ENCODE peak calls at places on chromosomes 2 and 18, in eight cellular contexts. One of them, this sample, is unnamed.

GRCh38 chr2:144890828-144891227 is 370.9 kb upstream of the ZEB2 start:
- DNase-seq in mammary epithelial cell: peak
- DNase-seq in NCI-H510A: no peak
- DNase-seq in stimulated activated CD8-positive, alpha-beta memory T cell treated with anti-CD3 and anti-CD28 coated beads, Interleukin-15, amount 100 ng/mL, for 24 hours: no peak
- DNase-seq in A673: peak
- DNase-seq in GM13976: no peak
- DNase-seq in NCI-H1092 treated with DMSO at 0.1 percent for 48 hours: peak
- DNase-seq in mucosa of descending colon: no peak
- DNase-seq in this sample: no peak

GRCh38 chr18:77015176-77015575 is 117.4 kb downstream of the MBP start:
- DNase-seq in stimulated activated CD8-positive, alpha-beta memory T cell treated with anti-CD3 and anti-CD28 coated beads, Interleukin-15, amount 100 ng/mL, for 24 hours: no peak
- DNase-seq in GM13976: no peak
- DNase-seq in NCI-H1092 treated with DMSO at 0.1 percent for 48 hours: no peak
- DNase-seq in mucosa of descending colon: no peak
- DNase-seq in mammary epithelial cell: no peak
- DNase-seq in NCI-H510A: no peak
- DNase-seq in A673: no peak
- DNase-seq in this sample: no peak

GRCh38 chr2:216804357-216805350 is 55.2 kb downstream of the TNP1 start:
- DNase-seq in NCI-H1092 treated with DMSO at 0.1 percent for 48 hours: no peak
- DNase-seq in GM13976: no peak
- DNase-seq in mucosa of descending colon: no peak
- DNase-seq in stimulated activated CD8-positive, alpha-beta memory T cell treated with anti-CD3 and anti-CD28 coated beads, Interleukin-15, amount 100 ng/mL, for 24 hours: no peak
- DNase-seq in mammary epithelial cell: no peak
- DNase-seq in NCI-H510A: no peak
- DNase-seq in A673: no peak
- DNase-seq in this sample: no peak

GRCh38 chr2:171327043-171327496 is 106.7 kb downstream of the METTL8 start:
- DNase-seq in stimulated activated CD8-positive, alpha-beta memory T cell treated with anti-CD3 and anti-CD28 coated beads, Interleukin-15, amount 100 ng/mL, for 24 hours: no peak
- DNase-seq in NCI-H1092 treated with DMSO at 0.1 percent for 48 hours: no peak
- DNase-seq in mucosa of descending colon: no peak
- DNase-seq in NCI-H510A: no peak
- DNase-seq in mammary epithelial cell: no peak
- DNase-seq in A673: peak
- DNase-seq in GM13976: no peak
- DNase-seq in this sample: no peak

GRCh38 chr2:201854221-201854801 is 48.0 kb downstream of the CDK15 start:
- DNase-seq in NCI-H510A: no peak
- DNase-seq in stimulated activated CD8-positive, alpha-beta memory T cell treated with anti-CD3 and anti-CD28 coated beads, Interleukin-15, amount 100 ng/mL, for 24 hours: no peak
- DNase-seq in GM13976: no peak
- DNase-seq in NCI-H1092 treated with DMSO at 0.1 percent for 48 hours: no peak
- DNase-seq in mucosa of descending colon: no peak
- DNase-seq in A673: peak
- DNase-seq in mammary epithelial cell: peak
- DNase-seq in this sample: no peak

GRCh38 chr18:11757084-11757590 is 68.1 kb downstream of the GNAL start:
- DNase-seq in stimulated activated CD8-positive, alpha-beta memory T cell treated with anti-CD3 and anti-CD28 coated beads, Interleukin-15, amount 100 ng/mL, for 24 hours: no peak
- DNase-seq in NCI-H1092 treated with DMSO at 0.1 percent for 48 hours: no peak
- DNase-seq in mammary epithelial cell: no peak
- DNase-seq in mucosa of descending colon: no peak
- DNase-seq in A673: no peak
- DNase-seq in NCI-H510A: no peak
- DNase-seq in GM13976: no peak
- DNase-seq in this sample: no peak

GRCh38 chr2:29063646-29064372 is 10.5 kb downstream of the PCARE start:
- DNase-seq in A673: no peak
- DNase-seq in NCI-H1092 treated with DMSO at 0.1 percent for 48 hours: no peak
- DNase-seq in mucosa of descending colon: no peak
- DNase-seq in GM13976: no peak
- DNase-seq in mammary epithelial cell: no peak
- DNase-seq in NCI-H510A: no peak
- DNase-seq in stimulated activated CD8-positive, alpha-beta memory T cell treated with anti-CD3 and anti-CD28 coated beads, Interleukin-15, amount 100 ng/mL, for 24 hours: no peak
- DNase-seq in this sample: no peak

GRCh38 chr18:79321625-79322024 is 74.1 kb upstream of the NFATC1 start:
- DNase-seq in NCI-H1092 treated with DMSO at 0.1 percent for 48 hours: no peak
- DNase-seq in mucosa of descending colon: no peak
- DNase-seq in A673: no peak
- DNase-seq in NCI-H510A: no peak
- DNase-seq in GM13976: no peak
- DNase-seq in stimulated activated CD8-positive, alpha-beta memory T cell treated with anti-CD3 and anti-CD28 coated beads, Interleukin-15, amount 100 ng/mL, for 24 hours: no peak
- DNase-seq in mammary epithelial cell: no peak
- DNase-seq in this sample: no peak

GRCh38 chr2:70685771-70686171 is 82.2 kb downstream of the ADD2 start:
- DNase-seq in mucosa of descending colon: no peak
- DNase-seq in A673: peak
- DNase-seq in mammary epithelial cell: no peak
- DNase-seq in NCI-H510A: no peak
- DNase-seq in GM13976: no peak
- DNase-seq in stimulated activated CD8-positive, alpha-beta memory T cell treated with anti-CD3 and anti-CD28 coated beads, Interleukin-15, amount 100 ng/mL, for 24 hours: no peak
- DNase-seq in NCI-H1092 treated with DMSO at 0.1 percent for 48 hours: no peak
- DNase-seq in this sample: no peak

GRCh38 chr2:598043-598802 is 79.0 kb downstream of the TMEM18 start:
- DNase-seq in NCI-H510A: no peak
- DNase-seq in stimulated activated CD8-positive, alpha-beta memory T cell treated with anti-CD3 and anti-CD28 coated beads, Interleukin-15, amount 100 ng/mL, for 24 hours: no peak
- DNase-seq in NCI-H1092 treated with DMSO at 0.1 percent for 48 hours: no peak
- DNase-seq in GM13976: no peak
- DNase-seq in mammary epithelial cell: no peak
- DNase-seq in A673: no peak
- DNase-seq in mucosa of descending colon: no peak
- DNase-seq in this sample: no peak

GRCh38 chr2:3911891-3912455 is 208.6 kb downstream of the DCDC2C start:
- DNase-seq in A673: no peak
- DNase-seq in stimulated activated CD8-positive, alpha-beta memory T cell treated with anti-CD3 and anti-CD28 coated beads, Interleukin-15, amount 100 ng/mL, for 24 hours: no peak
- DNase-seq in NCI-H1092 treated with DMSO at 0.1 percent for 48 hours: no peak
- DNase-seq in GM13976: no peak
- DNase-seq in mammary epithelial cell: no peak
- DNase-seq in NCI-H510A: no peak
- DNase-seq in mucosa of descending colon: no peak
- DNase-seq in this sample: no peak

GRCh38 chr2:113084249-113085000 is 16.7 kb downstream of the IL1F10 start:
- DNase-seq in mammary epithelial cell: peak
- DNase-seq in NCI-H1092 treated with DMSO at 0.1 percent for 48 hours: no peak
- DNase-seq in NCI-H510A: no peak
- DNase-seq in GM13976: no peak
- DNase-seq in mucosa of descending colon: no peak
- DNase-seq in A673: peak
- DNase-seq in stimulated activated CD8-positive, alpha-beta memory T cell treated with anti-CD3 and anti-CD28 coated beads, Interleukin-15, amount 100 ng/mL, for 24 hours: no peak
- DNase-seq in this sample: no peak

GRCh38 chr2:83795777-83796176 is 663.3 kb downstream of the SUCLG1 start:
- DNase-seq in NCI-H1092 treated with DMSO at 0.1 percent for 48 hours: no peak
- DNase-seq in A673: no peak
- DNase-seq in NCI-H510A: no peak
- DNase-seq in mucosa of descending colon: no peak
- DNase-seq in stimulated activated CD8-positive, alpha-beta memory T cell treated with anti-CD3 and anti-CD28 coated beads, Interleukin-15, amount 100 ng/mL, for 24 hours: no peak
- DNase-seq in GM13976: no peak
- DNase-seq in mammary epithelial cell: no peak
- DNase-seq in this sample: no peak

GRCh38 chr2:237473474-237474453 is 13.3 kb upstream of the MLPH start:
- DNase-seq in GM13976: no peak
- DNase-seq in stimulated activated CD8-positive, alpha-beta memory T cell treated with anti-CD3 and anti-CD28 coated beads, Interleukin-15, amount 100 ng/mL, for 24 hours: no peak
- DNase-seq in NCI-H1092 treated with DMSO at 0.1 percent for 48 hours: no peak
- DNase-seq in NCI-H510A: no peak
- DNase-seq in mucosa of descending colon: no peak
- DNase-seq in mammary epithelial cell: peak
- DNase-seq in A673: no peak
- DNase-seq in this sample: no peak

GRCh38 chr2:20223345-20224190 is 1.4 kb downstream of the SDC1 start:
- DNase-seq in NCI-H510A: peak
- DNase-seq in stimulated activated CD8-positive, alpha-beta memory T cell treated with anti-CD3 and anti-CD28 coated beads, Interleukin-15, amount 100 ng/mL, for 24 hours: no peak
- DNase-seq in GM13976: no peak
- DNase-seq in mammary epithelial cell: no peak
- DNase-seq in A673: peak
- DNase-seq in NCI-H1092 treated with DMSO at 0.1 percent for 48 hours: peak
- DNase-seq in mucosa of descending colon: peak
- DNase-seq in this sample: no peak

GRCh38 chr18:27171993-27172392 is 13.1 kb downstream of the CHST9 start:
- DNase-seq in mammary epithelial cell: no peak
- DNase-seq in NCI-H510A: no peak
- DNase-seq in NCI-H1092 treated with DMSO at 0.1 percent for 48 hours: no peak
- DNase-seq in mucosa of descending colon: no peak
- DNase-seq in A673: no peak
- DNase-seq in stimulated activated CD8-positive, alpha-beta memory T cell treated with anti-CD3 and anti-CD28 coated beads, Interleukin-15, amount 100 ng/mL, for 24 hours: no peak
- DNase-seq in GM13976: no peak
- DNase-seq in this sample: no peak

GRCh38 chr2:38168710-38169480 is 92.9 kb upstream of the CYP1B1 start:
- DNase-seq in mammary epithelial cell: peak
- DNase-seq in GM13976: no peak
- DNase-seq in A673: no peak
- DNase-seq in NCI-H510A: no peak
- DNase-seq in NCI-H1092 treated with DMSO at 0.1 percent for 48 hours: no peak
- DNase-seq in mucosa of descending colon: no peak
- DNase-seq in stimulated activated CD8-positive, alpha-beta memory T cell treated with anti-CD3 and anti-CD28 coated beads, Interleukin-15, amount 100 ng/mL, for 24 hours: no peak
- DNase-seq in this sample: no peak

GRCh38 chr18:11336241-11336640 is 186.9 kb upstream of the PIEZO2 start:
- DNase-seq in mucosa of descending colon: no peak
- DNase-seq in GM13976: no peak
- DNase-seq in stimulated activated CD8-positive, alpha-beta memory T cell treated with anti-CD3 and anti-CD28 coated beads, Interleukin-15, amount 100 ng/mL, for 24 hours: no peak
- DNase-seq in NCI-H510A: no peak
- DNase-seq in A673: no peak
- DNase-seq in mammary epithelial cell: no peak
- DNase-seq in NCI-H1092 treated with DMSO at 0.1 percent for 48 hours: no peak
- DNase-seq in this sample: no peak

GRCh38 chr2:160324161-160324768 is 124.2 kb upstream of the ITGB6 start:
- DNase-seq in stimulated activated CD8-positive, alpha-beta memory T cell treated with anti-CD3 and anti-CD28 coated beads, Interleukin-15, amount 100 ng/mL, for 24 hours: no peak
- DNase-seq in GM13976: peak
- DNase-seq in NCI-H510A: no peak
- DNase-seq in mucosa of descending colon: peak
- DNase-seq in A673: peak
- DNase-seq in mammary epithelial cell: peak
- DNase-seq in NCI-H1092 treated with DMSO at 0.1 percent for 48 hours: no peak
- DNase-seq in this sample: no peak

GRCh38 chr2:70258532-70258875 is 567 bp downstream of the PCYOX1 start:
- DNase-seq in stimulated activated CD8-positive, alpha-beta memory T cell treated with anti-CD3 and anti-CD28 coated beads, Interleukin-15, amount 100 ng/mL, for 24 hours: no peak
- DNase-seq in GM13976: no peak
- DNase-seq in mammary epithelial cell: peak
- DNase-seq in mucosa of descending colon: peak
- DNase-seq in NCI-H1092 treated with DMSO at 0.1 percent for 48 hours: no peak
- DNase-seq in A673: no peak
- DNase-seq in NCI-H510A: peak
- DNase-seq in this sample: no peak

GRCh38 chr2:230343747-230344146 is 16.8 kb downstream of the SP140L start:
- DNase-seq in NCI-H1092 treated with DMSO at 0.1 percent for 48 hours: no peak
- DNase-seq in NCI-H510A: no peak
- DNase-seq in mammary epithelial cell: peak
- DNase-seq in A673: no peak
- DNase-seq in stimulated activated CD8-positive, alpha-beta memory T cell treated with anti-CD3 and anti-CD28 coated beads, Interleukin-15, amount 100 ng/mL, for 24 hours: no peak
- DNase-seq in mucosa of descending colon: no peak
- DNase-seq in GM13976: no peak
- DNase-seq in this sample: no peak

GRCh38 chr18:80009661-80010550 is 21.5 kb upstream of the TXNL4A start:
- DNase-seq in A673: no peak
- DNase-seq in stimulated activated CD8-positive, alpha-beta memory T cell treated with anti-CD3 and anti-CD28 coated beads, Interleukin-15, amount 100 ng/mL, for 24 hours: no peak
- DNase-seq in GM13976: no peak
- DNase-seq in mammary epithelial cell: peak
- DNase-seq in NCI-H510A: no peak
- DNase-seq in mucosa of descending colon: peak
- DNase-seq in NCI-H1092 treated with DMSO at 0.1 percent for 48 hours: no peak
- DNase-seq in this sample: no peak

GRCh38 chr18:13541621-13542519 is 184.5 kb downstream of the FAM210A start:
- DNase-seq in NCI-H510A: no peak
- DNase-seq in A673: no peak
- DNase-seq in stimulated activated CD8-positive, alpha-beta memory T cell treated with anti-CD3 and anti-CD28 coated beads, Interleukin-15, amount 100 ng/mL, for 24 hours: no peak
- DNase-seq in GM13976: no peak
- DNase-seq in NCI-H1092 treated with DMSO at 0.1 percent for 48 hours: no peak
- DNase-seq in mucosa of descending colon: peak
- DNase-seq in mammary epithelial cell: no peak
- DNase-seq in this sample: no peak

GRCh38 chr2:28343184-28343942 is 49.3 kb upstream of the FOSL2 start:
- DNase-seq in NCI-H510A: no peak
- DNase-seq in mammary epithelial cell: no peak
- DNase-seq in GM13976: no peak
- DNase-seq in mucosa of descending colon: no peak
- DNase-seq in A673: no peak
- DNase-seq in NCI-H1092 treated with DMSO at 0.1 percent for 48 hours: no peak
- DNase-seq in stimulated activated CD8-positive, alpha-beta memory T cell treated with anti-CD3 and anti-CD28 coated beads, Interleukin-15, amount 100 ng/mL, for 24 hours: no peak
- DNase-seq in this sample: no peak

GRCh38 chr2:111705206-111705605 is 178.8 kb downstream of the ANAPC1 start:
- DNase-seq in stimulated activated CD8-positive, alpha-beta memory T cell treated with anti-CD3 and anti-CD28 coated beads, Interleukin-15, amount 100 ng/mL, for 24 hours: no peak
- DNase-seq in GM13976: no peak
- DNase-seq in A673: no peak
- DNase-seq in NCI-H1092 treated with DMSO at 0.1 percent for 48 hours: no peak
- DNase-seq in NCI-H510A: no peak
- DNase-seq in mucosa of descending colon: no peak
- DNase-seq in mammary epithelial cell: no peak
- DNase-seq in this sample: no peak

GRCh38 chr2:179417436-179417949 is 152.9 kb upstream of the SESTD1 start:
- DNase-seq in A673: no peak
- DNase-seq in stimulated activated CD8-positive, alpha-beta memory T cell treated with anti-CD3 and anti-CD28 coated beads, Interleukin-15, amount 100 ng/mL, for 24 hours: no peak
- DNase-seq in NCI-H510A: no peak
- DNase-seq in mammary epithelial cell: no peak
- DNase-seq in GM13976: no peak
- DNase-seq in mucosa of descending colon: no peak
- DNase-seq in NCI-H1092 treated with DMSO at 0.1 percent for 48 hours: no peak
- DNase-seq in this sample: no peak

GRCh38 chr2:26724004-26724750 is 31.7 kb downstream of the KCNK3 start:
- DNase-seq in NCI-H1092 treated with DMSO at 0.1 percent for 48 hours: no peak
- DNase-seq in GM13976: no peak
- DNase-seq in A673: peak
- DNase-seq in mammary epithelial cell: peak
- DNase-seq in NCI-H510A: no peak
- DNase-seq in stimulated activated CD8-positive, alpha-beta memory T cell treated with anti-CD3 and anti-CD28 coated beads, Interleukin-15, amount 100 ng/mL, for 24 hours: no peak
- DNase-seq in mucosa of descending colon: peak
- DNase-seq in this sample: no peak

GRCh38 chr2:142834003-142834402 is 43.5 kb upstream of the KYNU start:
- DNase-seq in mammary epithelial cell: peak
- DNase-seq in NCI-H1092 treated with DMSO at 0.1 percent for 48 hours: no peak
- DNase-seq in NCI-H510A: no peak
- DNase-seq in mucosa of descending colon: no peak
- DNase-seq in GM13976: no peak
- DNase-seq in stimulated activated CD8-positive, alpha-beta memory T cell treated with anti-CD3 and anti-CD28 coated beads, Interleukin-15, amount 100 ng/mL, for 24 hours: no peak
- DNase-seq in A673: no peak
- DNase-seq in this sample: no peak

GRCh38 chr2:167183916-167184315 is 295.6 kb downstream of the XIRP2 start:
- DNase-seq in GM13976: no peak
- DNase-seq in stimulated activated CD8-positive, alpha-beta memory T cell treated with anti-CD3 and anti-CD28 coated beads, Interleukin-15, amount 100 ng/mL, for 24 hours: no peak
- DNase-seq in mammary epithelial cell: no peak
- DNase-seq in mucosa of descending colon: no peak
- DNase-seq in A673: no peak
- DNase-seq in NCI-H1092 treated with DMSO at 0.1 percent for 48 hours: peak
- DNase-seq in NCI-H510A: no peak
- DNase-seq in this sample: no peak

GRCh38 chr2:28366149-28366495 is 26.5 kb upstream of the FOSL2 start:
- DNase-seq in GM13976: no peak
- DNase-seq in NCI-H1092 treated with DMSO at 0.1 percent for 48 hours: no peak
- DNase-seq in mammary epithelial cell: no peak
- DNase-seq in NCI-H510A: no peak
- DNase-seq in mucosa of descending colon: peak
- DNase-seq in A673: no peak
- DNase-seq in stimulated activated CD8-positive, alpha-beta memory T cell treated with anti-CD3 and anti-CD28 coated beads, Interleukin-15, amount 100 ng/mL, for 24 hours: no peak
- DNase-seq in this sample: no peak

GRCh38 chr18:42426496-42427015 is 471.5 kb downstream of the PIK3C3 start:
- DNase-seq in A673: no peak
- DNase-seq in GM13976: no peak
- DNase-seq in NCI-H510A: no peak
- DNase-seq in stimulated activated CD8-positive, alpha-beta memory T cell treated with anti-CD3 and anti-CD28 coated beads, Interleukin-15, amount 100 ng/mL, for 24 hours: no peak
- DNase-seq in mammary epithelial cell: no peak
- DNase-seq in NCI-H1092 treated with DMSO at 0.1 percent for 48 hours: no peak
- DNase-seq in mucosa of descending colon: no peak
- DNase-seq in this sample: no peak

GRCh38 chr2:121567957-121568409 is 37.3 kb downstream of the RNU4ATAC start:
- DNase-seq in mucosa of descending colon: no peak
- DNase-seq in stimulated activated CD8-positive, alpha-beta memory T cell treated with anti-CD3 and anti-CD28 coated beads, Interleukin-15, amount 100 ng/mL, for 24 hours: no peak
- DNase-seq in A673: no peak
- DNase-seq in mammary epithelial cell: no peak
- DNase-seq in NCI-H1092 treated with DMSO at 0.1 percent for 48 hours: no peak
- DNase-seq in GM13976: no peak
- DNase-seq in NCI-H510A: no peak
- DNase-seq in this sample: no peak

GRCh38 chr2:228140934-228141528 is 40.5 kb downstream of the SPHKAP start:
- DNase-seq in A673: no peak
- DNase-seq in NCI-H1092 treated with DMSO at 0.1 percent for 48 hours: no peak
- DNase-seq in stimulated activated CD8-positive, alpha-beta memory T cell treated with anti-CD3 and anti-CD28 coated beads, Interleukin-15, amount 100 ng/mL, for 24 hours: no peak
- DNase-seq in mucosa of descending colon: no peak
- DNase-seq in GM13976: peak
- DNase-seq in mammary epithelial cell: peak
- DNase-seq in NCI-H510A: no peak
- DNase-seq in this sample: no peak

GRCh38 chr18:22314406-22314805 is 103.3 kb downstream of the CTAGE1 start:
- DNase-seq in NCI-H1092 treated with DMSO at 0.1 percent for 48 hours: no peak
- DNase-seq in mucosa of descending colon: no peak
- DNase-seq in A673: no peak
- DNase-seq in stimulated activated CD8-positive, alpha-beta memory T cell treated with anti-CD3 and anti-CD28 coated beads, Interleukin-15, amount 100 ng/mL, for 24 hours: no peak
- DNase-seq in GM13976: no peak
- DNase-seq in NCI-H510A: no peak
- DNase-seq in mammary epithelial cell: peak
- DNase-seq in this sample: no peak